ENCODE peak calls at places on chromosomes 3 and 15, in eight cellular contexts. R is spleen, Y is lower leg skin, U is gastrocnemius medialis, N is sigmoid colon, I is uterus, F is body of pancreas, A is IMR-90. P is an unnamed sample.
A peak's percentile ranks its signal among the peaks of the same experiment; 100 is the strongest.

GRCh38 chr15:77709135-77709886 is 76.6 kb upstream of the LINGO1 start:
- DNase-seq in R (no peak), Y (no peak), U (no peak), N (no peak), I (no peak), F (no peak), A (no peak), P (no peak)

GRCh38 chr15:61038387-61038786 is 190.7 kb downstream of the RORA start:
- DNase-seq in R (no peak), Y (no peak), U (peak; percentile 71), N (no peak), I (no peak), F (no peak), A (peak; percentile 44), P (no peak)

GRCh38 chr15:45948226-45948625 is 313.4 kb downstream of the SQOR start:
- DNase-seq in R (no peak), Y (no peak), U (no peak), N (no peak), I (no peak), F (no peak), A (no peak), P (no peak)

GRCh38 chr15:80710635-80711553 is 15.8 kb downstream of the ABHD17C start:
- DNase-seq in R (no peak), Y (no peak), U (no peak), N (no peak), I (no peak), F (no peak), A (peak; percentile 63), P (no peak)

GRCh38 chr3:70558955-70559354 is 246.5 kb upstream of the MDFIC2 start:
- DNase-seq in R (no peak), Y (no peak), U (no peak), N (no peak), I (no peak), F (no peak), A (no peak), P (no peak)

GRCh38 chr3:20258371-20258770 is 72.4 kb upstream of the SGO1 start:
- DNase-seq in R (no peak), Y (no peak), U (no peak), N (no peak), I (no peak), F (no peak), A (no peak), P (no peak)

GRCh38 chr3:142211034-142211433 is 14.4 kb downstream of the GK5 start:
- DNase-seq in R (no peak), Y (no peak), U (no peak), N (no peak), I (no peak), F (no peak), A (no peak), P (no peak)

GRCh38 chr3:133691410-133692107 is 29.8 kb upstream of the TOPBP1 start:
- DNase-seq in R (no peak), Y (no peak), U (no peak), N (no peak), I (no peak), F (no peak), A (peak; percentile 8), P (no peak)

GRCh38 chr3:59749291-59749690 is 699.5 kb upstream of the CFAP20DC start:
- DNase-seq in R (no peak), Y (no peak), U (no peak), N (no peak), I (no peak), F (no peak), A (peak; percentile 79), P (no peak)

GRCh38 chr3:64293121-64293520 is 67.9 kb upstream of the PRICKLE2 start:
- DNase-seq in R (no peak), Y (no peak), U (no peak), N (no peak), I (no peak), F (no peak), A (no peak), P (no peak)

GRCh38 chr3:105051972-105052371 is 314.7 kb upstream of the ALCAM start:
- DNase-seq in R (no peak), Y (no peak), U (no peak), N (no peak), I (no peak), F (no peak), A (no peak), P (no peak)

GRCh38 chr3:53195602-53196574 is 34.9 kb downstream of the PRKCD start:
- DNase-seq in R (peak; percentile 91), Y (no peak), U (no peak), N (no peak), I (peak; percentile 44), F (peak; percentile 50), A (peak; percentile 19), P (peak; percentile 59)

GRCh38 chr3:149553781-149554451 is 79.4 kb downstream of the TM4SF4 start:
- DNase-seq in R (no peak), Y (no peak), U (no peak), N (peak; percentile 89), I (peak; percentile 64), F (peak; percentile 39), A (peak; percentile 94), P (no peak)

GRCh38 chr3:119403201-119403600 is 60.2 kb downstream of the TMEM39A start:
- DNase-seq in R (no peak), Y (no peak), U (no peak), N (no peak), I (no peak), F (no peak), A (peak; percentile 46), P (no peak)

GRCh38 chr15:44662478-44663409 is 718 bp downstream of the SPG11 start:
- DNase-seq in R (peak; percentile 96), Y (peak; percentile 94), U (peak; percentile 19), N (peak; percentile 84), I (peak; percentile 59), F (peak; percentile 74), A (peak; percentile 48), P (peak; percentile 81)

GRCh38 chr15:45496658-45497057 is 25.9 kb downstream of the SLC30A4 start:
- DNase-seq in R (no peak), Y (no peak), U (no peak), N (no peak), I (no peak), F (no peak), A (no peak), P (no peak)

GRCh38 chr3:69842789-69843188 is 103.5 kb downstream of the MITF start:
- DNase-seq in R (no peak), Y (no peak), U (no peak), N (no peak), I (no peak), F (peak; percentile 32), A (no peak), P (peak; percentile 78)

GRCh38 chr15:46277994-46278885 is 643.4 kb downstream of the SQOR start:
- DNase-seq in R (no peak), Y (no peak), U (no peak), N (no peak), I (no peak), F (no peak), A (no peak), P (no peak)

GRCh38 chr15:31316135-31316795 is 10.4 kb upstream of the KLF13 start:
- DNase-seq in R (no peak), Y (no peak), U (no peak), N (no peak), I (no peak), F (no peak), A (no peak), P (no peak)

DNA sequence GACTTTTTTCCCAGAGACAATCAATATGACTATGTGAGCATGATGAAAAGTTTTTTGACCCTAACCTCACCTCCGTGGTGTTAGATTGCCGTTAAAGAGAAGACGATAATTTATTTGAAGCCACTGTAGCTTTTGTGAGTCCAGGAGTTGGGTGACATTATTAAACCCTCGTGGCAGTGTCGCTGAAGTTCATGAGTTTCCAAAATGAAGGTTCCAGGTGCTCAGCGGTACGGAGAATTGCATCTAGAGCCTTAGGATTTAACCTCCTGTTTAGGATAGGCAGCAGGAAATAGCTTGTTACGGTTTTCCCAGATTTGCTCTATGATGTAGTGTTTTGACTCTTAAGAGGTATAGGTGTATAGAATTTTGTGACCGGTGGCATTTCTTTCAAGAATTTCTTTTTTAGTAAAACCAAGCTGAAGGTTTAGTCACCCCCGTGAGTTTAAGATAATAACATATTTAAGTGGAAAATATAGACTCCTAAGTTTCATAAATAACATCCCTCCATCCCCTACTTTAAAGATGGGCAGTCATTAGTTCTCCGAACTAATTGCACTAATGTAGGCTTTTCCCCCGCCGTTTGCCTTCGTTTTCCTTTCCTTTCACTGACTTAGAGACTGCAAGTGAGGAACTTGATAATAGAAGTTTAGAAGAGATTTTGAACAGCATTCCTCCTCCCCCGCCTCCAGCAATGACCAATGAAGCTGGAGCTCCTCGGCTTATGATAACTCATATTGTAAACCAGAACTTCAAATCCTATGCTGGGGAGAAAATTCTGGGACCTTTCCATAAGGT is 2.0 kb downstream of the SMC4 start:
- DNase-seq in R (no peak), Y (no peak), U (no peak), N (no peak), I (no peak), F (no peak), A (peak; percentile 88), P (peak; percentile 29)
- H3K4me3 ChIP-seq in R (peak overlapping the region; percentile 90), Y (peak overlapping the region; percentile 72), U (peak overlapping the region; percentile 80), N (peak overlapping the region; percentile 61), I (peak overlapping the region; percentile 54), F (peak overlapping the region; percentile 83), A (peak overlapping the region; percentile 60), P (peak overlapping the region; percentile 75)

GRCh38 chr3:9397911-9398714 is 698 bp downstream of the SETD5 start:
- DNase-seq in R (peak; percentile 94), Y (peak; percentile 91), U (peak; percentile 41), N (peak; percentile 79), I (peak; percentile 47), F (peak; percentile 63), A (peak; percentile 29), P (peak; percentile 43)
- TF ChIP-seq POLR2A in R (no peak), Y (no peak), U (no peak), N (peak; percentile 10), I (no peak), F (peak; percentile 38), A (no peak), P (no peak)

GRCh38 chr3:66199089-66199473 is 21.7 kb upstream of the SLC25A26 start:
- DNase-seq in R (no peak), Y (no peak), U (no peak), N (no peak), I (no peak), F (no peak), A (no peak), P (no peak)

GRCh38 chr3:66198437-66199088 is 22.2 kb upstream of the SLC25A26 start:
- DNase-seq in R (no peak), Y (no peak), U (no peak), N (no peak), I (no peak), F (no peak), A (no peak), P (no peak)

GRCh38 chr3:66200147-66200546 is 20.7 kb upstream of the SLC25A26 start:
- DNase-seq in R (no peak), Y (no peak), U (no peak), N (no peak), I (no peak), F (no peak), A (no peak), P (peak; percentile 29)

GRCh38 chr3:66196633-66197032 is 24.2 kb upstream of the SLC25A26 start:
- DNase-seq in R (no peak), Y (no peak), U (no peak), N (no peak), I (no peak), F (no peak), A (peak; percentile 10), P (no peak)

GRCh38 chr3:66195347-66195783 is 25.4 kb upstream of the SLC25A26 start:
- DNase-seq in R (no peak), Y (no peak), U (no peak), N (peak; percentile 67), I (peak; percentile 27), F (peak; percentile 57), A (peak; percentile 68), P (peak; percentile 66)
- H3K4me3 ChIP-seq in R (no peak overlapping the region), Y (no peak overlapping the region), U (peak overlapping the region; percentile 15), N (peak overlapping the region; percentile 21), I (no peak overlapping the region), F (no peak overlapping the region), A (peak overlapping the region; percentile 38), P (peak overlapping the region; percentile 37)

GRCh38 chr15:99565031-99565280 is 828 bp upstream of the MEF2A start:
- DNase-seq in R (peak; percentile 97), Y (no peak), U (no peak), N (no peak), I (no peak), F (no peak), A (no peak), P (no peak)
- TF ChIP-seq POLR2A in R (no peak), Y (no peak), U (peak; percentile 4), N (no peak), I (no peak), F (no peak), A (no peak), P (no peak)

P was measured in stomach.